ENCODE peak calls at places on chromosomes 13 and 19, in nine cellular contexts. One of them, this sample, is unnamed. For H3K36me3, the result is how much of the 10 kb centered on the place peaks cover.

GRCh38 chr13:38002596-38002995 is 133.0 kb upstream of the TRPC4 start:
- DNase-seq in HCT116: no peak
- DNase-seq in stomach: no peak
- DNase-seq in prostate gland: no peak
- DNase-seq in upper lobe of left lung: no peak
- DNase-seq in body of pancreas: no peak
- DNase-seq in endothelial cell of umbilical vein: peak
- DNase-seq in Peyer's patch: no peak
- DNase-seq in breast epithelium: no peak
- DNase-seq in this sample: no peak

GRCh38 chr19:47650695-47651094 is 41.8 kb downstream of the BICRA start:
- DNase-seq in stomach: no peak
- DNase-seq in Peyer's patch: no peak
- DNase-seq in breast epithelium: no peak
- DNase-seq in upper lobe of left lung: no peak
- DNase-seq in endothelial cell of umbilical vein: no peak
- DNase-seq in body of pancreas: no peak
- DNase-seq in prostate gland: no peak
- DNase-seq in HCT116: no peak
- DNase-seq in this sample: no peak

GRCh38 chr19:23401086-23401485 is 5.8 kb upstream of the ZNF91 start:
- DNase-seq in prostate gland: no peak
- DNase-seq in endothelial cell of umbilical vein: no peak
- DNase-seq in breast epithelium: no peak
- DNase-seq in body of pancreas: no peak
- DNase-seq in HCT116: no peak
- DNase-seq in upper lobe of left lung: no peak
- DNase-seq in stomach: no peak
- DNase-seq in Peyer's patch: no peak
- DNase-seq in this sample: no peak

GRCh38 chr19:29884466-29884865 is 57.6 kb upstream of the URI1 start:
- DNase-seq in body of pancreas: no peak
- DNase-seq in stomach: no peak
- DNase-seq in prostate gland: no peak
- DNase-seq in Peyer's patch: no peak
- DNase-seq in breast epithelium: no peak
- DNase-seq in upper lobe of left lung: no peak
- DNase-seq in endothelial cell of umbilical vein: no peak
- DNase-seq in HCT116: no peak
- DNase-seq in this sample: no peak

GRCh38 chr19:29505034-29505824 is 20.6 kb upstream of the VSTM2B start:
- DNase-seq in HCT116: no peak
- DNase-seq in breast epithelium: no peak
- DNase-seq in upper lobe of left lung: no peak
- DNase-seq in body of pancreas: no peak
- DNase-seq in Peyer's patch: no peak
- DNase-seq in endothelial cell of umbilical vein: no peak
- DNase-seq in stomach: no peak
- DNase-seq in prostate gland: no peak
- DNase-seq in this sample: no peak

GRCh38 chr19:43798546-43799409 is 3.5 kb downstream of the LYPD5 start:
- DNase-seq in upper lobe of left lung: peak
- DNase-seq in HCT116: peak
- DNase-seq in stomach: peak
- DNase-seq in Peyer's patch: no peak
- DNase-seq in endothelial cell of umbilical vein: no peak
- DNase-seq in body of pancreas: peak
- DNase-seq in prostate gland: peak
- DNase-seq in breast epithelium: peak
- DNase-seq in this sample: no peak

GRCh38 chr13:27583645-27584044 is 36.7 kb downstream of the LNX2 start:
- DNase-seq in upper lobe of left lung: no peak
- DNase-seq in breast epithelium: no peak
- DNase-seq in stomach: no peak
- DNase-seq in prostate gland: no peak
- DNase-seq in endothelial cell of umbilical vein: peak
- DNase-seq in HCT116: no peak
- DNase-seq in Peyer's patch: no peak
- DNase-seq in body of pancreas: no peak
- DNase-seq in this sample: no peak

GRCh38 chr19:29562299-29563297 is 36.8 kb downstream of the VSTM2B start:
- DNase-seq in stomach: no peak
- DNase-seq in Peyer's patch: no peak
- DNase-seq in endothelial cell of umbilical vein: no peak
- DNase-seq in prostate gland: no peak
- DNase-seq in breast epithelium: no peak
- DNase-seq in HCT116: no peak
- DNase-seq in upper lobe of left lung: no peak
- DNase-seq in body of pancreas: no peak
- DNase-seq in this sample: no peak

GRCh38 chr19:12670159-12670928 is 3.7 kb downstream of the WDR83 start:
- DNase-seq in stomach: no peak
- DNase-seq in upper lobe of left lung: no peak
- DNase-seq in Peyer's patch: no peak
- DNase-seq in prostate gland: no peak
- DNase-seq in endothelial cell of umbilical vein: no peak
- DNase-seq in HCT116: no peak
- DNase-seq in breast epithelium: no peak
- DNase-seq in body of pancreas: no peak
- DNase-seq in this sample: no peak

GRCh38 chr19:12668937-12669271 is 2.3 kb downstream of the WDR83 start:
- DNase-seq in Peyer's patch: peak
- DNase-seq in endothelial cell of umbilical vein: no peak
- DNase-seq in upper lobe of left lung: peak
- DNase-seq in body of pancreas: peak
- DNase-seq in breast epithelium: peak
- DNase-seq in stomach: peak
- DNase-seq in prostate gland: peak
- DNase-seq in HCT116: no peak
- DNase-seq in this sample: peak

GRCh38 chr19:12668346-12668745 is 1.7 kb downstream of the WDR83 start:
- DNase-seq in upper lobe of left lung: no peak
- DNase-seq in breast epithelium: no peak
- DNase-seq in body of pancreas: no peak
- DNase-seq in endothelial cell of umbilical vein: no peak
- DNase-seq in HCT116: no peak
- DNase-seq in stomach: no peak
- DNase-seq in Peyer's patch: no peak
- DNase-seq in prostate gland: no peak
- DNase-seq in this sample: no peak

GRCh38 chr19:12667903-12668302 is 1.3 kb downstream of the WDR83 start:
- DNase-seq in breast epithelium: no peak
- DNase-seq in HCT116: no peak
- DNase-seq in upper lobe of left lung: no peak
- DNase-seq in prostate gland: no peak
- DNase-seq in Peyer's patch: no peak
- DNase-seq in body of pancreas: no peak
- DNase-seq in stomach: no peak
- DNase-seq in endothelial cell of umbilical vein: no peak
- DNase-seq in this sample: no peak

DNA sequence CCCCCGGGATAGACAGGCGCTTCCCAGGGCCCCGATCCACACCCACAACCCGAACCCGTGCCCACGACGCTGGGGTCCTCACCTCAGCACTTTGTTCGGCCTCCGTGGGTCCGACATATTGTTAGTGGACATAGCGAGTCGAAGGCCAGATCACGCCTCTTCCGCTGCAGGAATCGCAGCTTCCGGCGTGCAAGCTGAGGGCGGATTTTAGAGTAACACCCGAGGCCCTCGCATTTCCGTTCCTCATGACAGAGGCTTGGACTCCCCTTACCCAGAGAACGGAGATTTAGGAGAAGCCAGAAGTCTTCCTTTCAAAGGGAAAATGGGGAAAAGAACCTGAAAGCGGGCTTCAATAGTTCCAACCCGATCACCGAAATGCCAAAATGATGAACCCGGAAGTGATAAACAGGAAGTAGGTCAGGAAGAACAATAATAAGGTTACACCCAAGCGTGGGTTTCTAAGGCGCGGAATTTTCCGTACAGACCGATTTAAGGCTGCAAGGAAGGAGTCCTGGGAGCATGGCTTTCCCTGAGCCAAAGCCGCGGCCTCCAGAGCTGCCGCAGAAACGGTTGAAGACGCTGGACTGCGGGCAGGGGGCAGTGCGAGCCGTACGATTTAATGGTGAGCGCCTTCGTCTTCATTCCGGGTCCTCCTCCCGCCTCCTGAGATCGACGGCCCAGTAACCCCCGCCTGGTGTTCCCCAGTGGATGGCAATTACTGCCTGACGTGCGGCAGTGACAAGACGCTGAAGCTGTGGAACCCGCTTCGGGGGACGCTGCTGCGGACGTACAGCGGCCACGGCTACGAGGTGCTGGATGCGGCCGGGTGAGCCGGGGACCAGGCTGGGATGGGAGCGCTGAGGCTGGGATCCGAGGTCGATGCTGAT is 2.9 kb downstream of the WDR83 start:
- DNase-seq in prostate gland: peak
- DNase-seq in upper lobe of left lung: peak
- DNase-seq in Peyer's patch: peak
- DNase-seq in endothelial cell of umbilical vein: peak
- DNase-seq in breast epithelium: peak
- DNase-seq in HCT116: peak
- DNase-seq in stomach: peak
- DNase-seq in body of pancreas: peak
- DNase-seq in this sample: peak
- H3K36me3 ChIP-seq in prostate gland: under half
- H3K36me3 ChIP-seq in upper lobe of left lung: under half
- H3K36me3 ChIP-seq in Peyer's patch: under half
- H3K36me3 ChIP-seq in endothelial cell of umbilical vein: under half
- H3K36me3 ChIP-seq in breast epithelium: under half
- H3K36me3 ChIP-seq in HCT116: under half
- H3K36me3 ChIP-seq in stomach: under half
- H3K36me3 ChIP-seq in body of pancreas: under half
- H3K36me3 ChIP-seq in this sample: under half

DNA sequence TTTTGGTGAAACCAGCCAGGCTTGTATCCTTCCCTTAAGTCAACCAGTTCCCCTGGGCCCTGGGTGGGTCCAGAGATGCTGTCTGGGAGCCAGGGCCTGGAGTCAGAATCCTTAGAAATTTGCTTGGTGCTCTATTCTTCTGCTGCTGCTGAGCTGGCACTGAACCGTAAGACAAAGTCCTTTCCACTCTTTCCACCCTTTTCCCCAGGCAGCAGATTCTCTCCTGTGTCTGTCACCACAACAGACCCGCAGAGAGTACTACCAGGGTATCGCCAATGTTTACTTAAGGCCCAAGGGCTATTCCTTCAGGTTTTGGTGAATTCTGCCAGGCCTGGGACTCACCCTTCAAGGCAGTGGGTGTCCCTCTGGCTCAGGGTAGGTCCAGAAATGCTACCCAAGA is 12.2 kb downstream of the IFT88 start:
- DNase-seq in upper lobe of left lung: no peak
- DNase-seq in Peyer's patch: no peak
- DNase-seq in stomach: no peak
- DNase-seq in HCT116: no peak
- DNase-seq in prostate gland: no peak
- DNase-seq in breast epithelium: no peak
- DNase-seq in body of pancreas: no peak
- DNase-seq in endothelial cell of umbilical vein: no peak
- DNase-seq in this sample: no peak
- TF ChIP-seq POLR2A in upper lobe of left lung: no peak
- TF ChIP-seq POLR2A in Peyer's patch: no peak
- TF ChIP-seq POLR2A in stomach: no peak
- TF ChIP-seq POLR2A in HCT116: no peak
- TF ChIP-seq POLR2A in prostate gland: no peak
- TF ChIP-seq POLR2A in breast epithelium: no peak
- TF ChIP-seq POLR2A in body of pancreas: no peak
- TF ChIP-seq POLR2A in endothelial cell of umbilical vein: no peak
- TF ChIP-seq POLR2A in this sample: no peak

GRCh38 chr19:41319500-41320184 is 9.7 kb downstream of the CCDC97 start:
- DNase-seq in endothelial cell of umbilical vein: no peak
- DNase-seq in Peyer's patch: no peak
- DNase-seq in breast epithelium: no peak
- DNase-seq in stomach: no peak
- DNase-seq in upper lobe of left lung: no peak
- DNase-seq in prostate gland: no peak
- DNase-seq in HCT116: no peak
- DNase-seq in body of pancreas: no peak
- DNase-seq in this sample: no peak
- H3K36me3 ChIP-seq in endothelial cell of umbilical vein: under half
- H3K36me3 ChIP-seq in Peyer's patch: under half
- H3K36me3 ChIP-seq in breast epithelium: under half
- H3K36me3 ChIP-seq in stomach: half or more
- H3K36me3 ChIP-seq in upper lobe of left lung: half or more
- H3K36me3 ChIP-seq in prostate gland: under half
- H3K36me3 ChIP-seq in HCT116: under half
- H3K36me3 ChIP-seq in body of pancreas: under half
- H3K36me3 ChIP-seq in this sample: under half

GRCh38 chr19:2600914-2601870 is 101.3 kb downstream of the GNG7 start:
- DNase-seq in body of pancreas: peak
- DNase-seq in stomach: no peak
- DNase-seq in breast epithelium: no peak
- DNase-seq in Peyer's patch: peak
- DNase-seq in prostate gland: no peak
- DNase-seq in endothelial cell of umbilical vein: no peak
- DNase-seq in HCT116: no peak
- DNase-seq in upper lobe of left lung: no peak
- DNase-seq in this sample: no peak

GRCh38 chr19:2604747-2605329 is 97.7 kb downstream of the GNG7 start:
- DNase-seq in stomach: no peak
- DNase-seq in upper lobe of left lung: no peak
- DNase-seq in HCT116: no peak
- DNase-seq in Peyer's patch: no peak
- DNase-seq in breast epithelium: no peak
- DNase-seq in body of pancreas: no peak
- DNase-seq in endothelial cell of umbilical vein: no peak
- DNase-seq in prostate gland: no peak
- DNase-seq in this sample: no peak

GRCh38 chr19:2603320-2603719 is 99.2 kb downstream of the GNG7 start:
- DNase-seq in breast epithelium: no peak
- DNase-seq in body of pancreas: peak
- DNase-seq in upper lobe of left lung: no peak
- DNase-seq in prostate gland: no peak
- DNase-seq in Peyer's patch: peak
- DNase-seq in HCT116: no peak
- DNase-seq in endothelial cell of umbilical vein: no peak
- DNase-seq in stomach: no peak
- DNase-seq in this sample: no peak

GRCh38 chr19:2607712-2608601 is 94.5 kb downstream of the GNG7 start:
- DNase-seq in stomach: no peak
- DNase-seq in breast epithelium: no peak
- DNase-seq in Peyer's patch: peak
- DNase-seq in HCT116: no peak
- DNase-seq in endothelial cell of umbilical vein: no peak
- DNase-seq in prostate gland: no peak
- DNase-seq in upper lobe of left lung: no peak
- DNase-seq in body of pancreas: no peak
- DNase-seq in this sample: no peak

DNA sequence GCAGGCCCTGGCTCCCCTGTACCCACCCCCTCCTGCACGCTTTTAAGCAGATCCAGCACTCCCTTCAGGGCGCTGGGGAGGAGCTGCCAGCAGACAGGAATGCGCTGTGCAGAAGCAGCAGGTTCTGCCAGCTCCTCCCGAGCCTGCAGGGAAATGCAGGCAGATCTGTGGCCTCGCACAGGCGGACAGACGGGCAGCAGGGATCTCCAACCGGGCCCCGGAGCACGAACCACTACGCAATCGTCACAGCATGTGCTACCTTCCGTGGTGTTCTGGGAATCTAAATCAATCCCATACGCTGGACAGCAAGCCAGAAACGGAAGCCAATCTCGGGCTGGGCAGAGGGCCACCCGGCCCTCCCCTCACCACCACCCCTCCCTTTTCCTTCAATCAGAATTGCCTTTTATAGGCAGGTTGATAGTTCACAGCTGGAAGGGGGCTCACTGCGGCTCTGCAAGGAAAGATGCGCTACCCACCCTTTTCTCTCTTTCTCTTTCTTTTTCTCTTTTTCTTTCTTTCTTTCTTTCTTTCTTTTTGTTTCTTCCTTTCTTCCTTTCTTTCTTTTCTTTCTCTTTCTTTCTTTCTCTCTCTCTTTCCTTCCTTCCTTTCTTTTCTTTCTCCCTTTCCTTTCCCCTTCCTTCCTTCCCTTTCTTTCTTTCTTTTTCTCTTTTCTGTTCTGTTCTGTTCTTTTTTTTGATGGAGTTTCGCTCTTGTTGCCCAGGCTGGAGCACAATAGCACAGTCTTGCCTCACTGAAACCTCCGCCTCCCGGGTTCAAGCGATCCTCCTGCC is 99.9 kb downstream of the GNG7 start:
- DNase-seq in prostate gland: peak
- DNase-seq in stomach: peak
- DNase-seq in Peyer's patch: no peak
- DNase-seq in HCT116: no peak
- DNase-seq in upper lobe of left lung: peak
- DNase-seq in body of pancreas: peak
- DNase-seq in breast epithelium: peak
- DNase-seq in endothelial cell of umbilical vein: peak
- DNase-seq in this sample: peak
- TF ChIP-seq POLR2A in prostate gland: peak
- TF ChIP-seq POLR2A in stomach: no peak
- TF ChIP-seq POLR2A in Peyer's patch: no peak
- TF ChIP-seq POLR2A in HCT116: no peak
- TF ChIP-seq POLR2A in upper lobe of left lung: no peak
- TF ChIP-seq POLR2A in body of pancreas: peak
- TF ChIP-seq POLR2A in breast epithelium: no peak
- TF ChIP-seq POLR2A in endothelial cell of umbilical vein: no peak
- TF ChIP-seq POLR2A in this sample: peak

This sample was measured in uterus.